ENCODE peak calls at places on chromosomes 7 and 10, in ten cellular contexts. U is neural progenitor cell, W is fibroblast of lung, K is astrocyte, A is mammary epithelial cell, X is GM23248, C is GM12878, O is GM23338, N is PC-3, D is hepatocyte. Q is an unnamed sample. For H3K79me2, the result is how much of the 10 kb centered on the place peaks cover.

GRCh38 chr7:101942603-101943210 is 125.3 kb downstream of the CUX1 start:
- DNase-seq in U (no peak), W (no peak), K (no peak), A (peak), X (no peak), C (no peak), O (no peak), N (peak), D (no peak), Q (no peak)

GRCh38 chr10:14016011-14016536 is 314.6 kb downstream of the FRMD4A start:
- DNase-seq in U (no peak), W (peak), K (no peak), A (no peak), X (no peak), C (no peak), O (no peak), N (no peak), D (no peak), Q (peak)

GRCh38 chr10:76936182-76936581 is 701.4 kb downstream of the KCNMA1 start:
- DNase-seq in U (no peak), W (no peak), K (no peak), A (no peak), X (no peak), C (no peak), O (no peak), N (no peak), D (no peak), Q (no peak)

GRCh38 chr10:112352044-112352443 is 21.9 kb upstream of the ACSL5 start:
- DNase-seq in U (no peak), W (no peak), K (no peak), A (no peak), X (no peak), C (no peak), O (no peak), N (no peak), D (no peak), Q (no peak)

GRCh38 chr7:74092964-74093339 is 9.3 kb downstream of the LIMK1 start:
- DNase-seq in U (no peak), W (no peak), K (no peak), A (peak), X (peak), C (peak), O (peak), N (no peak), D (no peak), Q (peak)

GRCh38 chr10:119025336-119025735 is 4.2 kb upstream of the NANOS1 start:
- DNase-seq in U (no peak), W (peak), K (peak), A (peak), X (peak), C (no peak), O (no peak), N (peak), D (peak), Q (peak)

GRCh38 chr7:130303127-130303526 is 10.2 kb downstream of the CPA4 start:
- DNase-seq in U (no peak), W (no peak), K (no peak), A (no peak), X (no peak), C (no peak), O (no peak), N (no peak), D (no peak), Q (no peak)

GRCh38 chr7:76232698-76233097 is 31.0 kb downstream of the SRRM3 start:
- DNase-seq in U (no peak), W (no peak), K (no peak), A (no peak), X (no peak), C (no peak), O (no peak), N (no peak), D (no peak), Q (no peak)

GRCh38 chr7:139618482-139619366 is 95.2 kb downstream of the CLEC2L start:
- DNase-seq in U (peak), W (peak), K (peak), A (peak), X (peak), C (no peak), O (peak), N (peak), D (peak), Q (peak)

GRCh38 chr7:25105911-25106310 is 19.1 kb downstream of the CYCS start:
- DNase-seq in U (no peak), W (no peak), K (no peak), A (no peak), X (no peak), C (no peak), O (no peak), N (no peak), D (no peak), Q (no peak)

GRCh38 chr7:99505324-99505662 is 831 bp downstream of the ZKSCAN5 start:
- DNase-seq in U (no peak), W (no peak), K (no peak), A (no peak), X (peak), C (no peak), O (no peak), N (no peak), D (no peak), Q (no peak)

GRCh38 chr10:43202657-43203490 is 64.0 kb downstream of the RASGEF1A start:
- DNase-seq in U (peak), W (no peak), K (no peak), A (no peak), X (peak), C (no peak), O (peak), N (no peak), D (peak), Q (no peak)

GRCh38 chr10:78515037-78515872 is 481.6 kb downstream of the RPS24 start:
- DNase-seq in U (no peak), W (peak), K (no peak), A (no peak), X (peak), C (no peak), O (no peak), N (peak), D (no peak), Q (no peak)

GRCh38 chr10:72146559-72147323 is 58.4 kb upstream of the SPOCK2 start:
- DNase-seq in U (no peak), W (no peak), K (no peak), A (no peak), X (peak), C (no peak), O (no peak), N (no peak), D (no peak), Q (no peak)

DNA sequence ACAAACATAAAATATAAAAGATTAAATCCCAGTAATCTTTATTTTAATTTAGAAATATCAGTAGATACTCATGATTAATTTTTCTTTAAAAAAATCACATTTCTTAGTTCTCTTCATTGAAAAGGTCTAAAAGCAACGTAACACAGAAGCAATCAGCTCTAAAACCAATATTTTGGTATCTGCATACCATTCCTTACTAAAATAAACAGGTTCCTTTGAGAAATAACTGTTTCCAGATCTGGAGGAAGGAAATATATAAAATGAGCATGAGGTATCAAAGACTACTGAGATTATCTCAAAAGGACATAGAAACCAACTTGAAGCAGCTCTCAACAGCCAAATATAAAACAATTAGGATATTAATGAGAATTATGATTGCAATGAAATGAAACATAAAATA is 301.0 kb upstream of the GNAI1 start:
- DNase-seq in U (no peak), W (no peak), K (no peak), A (no peak), X (no peak), C (no peak), O (no peak), N (no peak), D (no peak), Q (no peak)
- H3K79me2 ChIP-seq in U (under half), W (under half), K (under half), A (under half), X (under half), C (under half), O (under half), N (under half), D (under half), Q (under half)

GRCh38 chr7:105530126-105530525 is 1.9 kb upstream of the RINT1 start:
- DNase-seq in U (no peak), W (no peak), K (no peak), A (no peak), X (no peak), C (no peak), O (no peak), N (no peak), D (no peak), Q (no peak)
- TF ChIP-seq EZH2 in U (no peak), W (no peak), K (no peak), A (no peak), X (no peak), C (no peak), O (no peak), N (no peak), D (no peak), Q (no peak)

GRCh38 chr7:131370523-131370968 is 42.9 kb downstream of the MKLN1 start:
- DNase-seq in U (peak), W (peak), K (peak), A (peak), X (peak), C (peak), O (peak), N (peak), D (peak), Q (no peak)
- H3K79me2 ChIP-seq in U (half or more), W (half or more), K (half or more), A (half or more), X (half or more), C (under half), O (half or more), N (half or more), D (half or more), Q (half or more)

GRCh38 chr7:114085592-114086490 is 167.0 kb upstream of the PPP1R3A start:
- DNase-seq in U (peak), W (peak), K (peak), A (peak), X (peak), C (no peak), O (peak), N (peak), D (peak), Q (peak)

GRCh38 chr7:114087674-114088539 is 169.1 kb upstream of the PPP1R3A start:
- DNase-seq in U (peak), W (no peak), K (no peak), A (no peak), X (peak), C (no peak), O (peak), N (no peak), D (peak), Q (peak)

GRCh38 chr7:114088541-114088940 is 169.7 kb upstream of the PPP1R3A start:
- DNase-seq in U (no peak), W (no peak), K (no peak), A (no peak), X (no peak), C (no peak), O (no peak), N (no peak), D (no peak), Q (no peak)

GRCh38 chr7:114086491-114086905 is 167.7 kb upstream of the PPP1R3A start:
- DNase-seq in U (peak), W (no peak), K (no peak), A (no peak), X (peak), C (no peak), O (peak), N (no peak), D (peak), Q (no peak)

DNA sequence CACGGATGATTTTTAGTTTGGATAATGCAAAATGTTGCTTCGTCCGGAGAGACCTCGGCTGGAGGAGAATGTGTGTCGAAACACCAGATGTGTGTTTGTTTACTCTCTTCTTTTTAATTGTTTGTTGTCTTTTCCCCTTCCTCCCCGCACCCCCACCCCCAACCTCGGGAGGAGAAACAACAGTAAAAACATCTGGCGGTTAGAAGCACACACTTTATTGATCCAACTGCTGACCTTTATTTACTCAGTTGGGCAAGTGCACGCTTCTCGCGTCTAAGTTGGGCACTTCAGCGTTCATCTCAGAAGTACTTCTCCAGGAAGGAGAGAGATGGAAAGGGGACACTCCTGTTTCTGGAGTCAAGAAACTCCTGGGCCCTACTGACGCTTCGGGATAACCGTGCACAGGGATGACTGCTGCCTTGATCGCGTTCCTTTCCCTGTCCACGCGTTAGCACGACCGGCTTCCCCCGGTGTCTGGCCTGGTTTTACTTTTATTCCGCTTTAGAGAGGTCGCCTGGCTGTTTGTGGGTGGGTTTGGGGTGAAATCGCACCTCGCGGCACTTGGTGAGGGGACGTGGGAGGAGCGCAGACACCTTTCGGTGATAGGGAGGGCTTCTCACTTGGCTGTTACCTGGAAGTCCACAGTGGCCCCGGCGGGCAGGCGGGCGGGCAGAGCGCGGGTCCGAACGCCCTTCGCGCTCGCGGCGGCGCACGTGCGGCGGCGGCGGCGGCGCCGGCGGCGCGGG is 168.3 kb upstream of the PPP1R3A start:
- DNase-seq in U (peak), W (peak), K (peak), A (peak), X (peak), C (no peak), O (peak), N (no peak), D (peak), Q (peak)
- TF ChIP-seq EZH2 in U (peak), W (no peak), K (peak), A (peak), X (no peak), C (no peak), O (peak), N (no peak), D (no peak), Q (no peak)

DNA sequence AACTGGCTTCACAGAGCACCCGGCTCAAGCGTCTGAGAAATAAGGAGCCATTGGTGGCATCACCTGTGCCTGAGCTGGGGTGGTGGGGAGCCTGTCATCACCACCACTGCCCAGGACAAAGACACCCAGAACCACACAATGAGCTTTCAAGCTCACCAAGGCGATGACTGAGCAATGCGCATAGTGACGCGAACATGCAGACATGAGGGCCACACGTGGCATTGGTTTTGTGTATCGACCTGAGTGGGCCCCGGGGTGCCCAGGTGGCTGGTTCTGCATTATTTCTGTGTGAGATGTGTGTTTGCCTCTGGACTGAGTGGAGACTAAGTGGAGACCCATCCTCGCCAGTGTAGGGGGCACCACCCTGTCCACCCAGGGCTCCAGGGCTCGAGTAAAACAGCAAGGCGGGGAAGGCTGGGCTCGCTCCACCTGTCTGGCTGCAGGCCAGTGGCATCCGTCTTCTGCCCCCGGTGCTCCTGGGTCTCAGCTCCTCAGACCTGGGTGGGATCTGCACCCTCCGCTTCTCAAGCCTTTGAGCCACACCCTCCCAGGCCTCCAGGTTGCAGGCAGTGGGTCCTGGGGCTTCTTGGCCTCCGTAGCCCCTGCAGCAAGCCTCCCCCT is 92.6 kb downstream of the DIP2C start:
- DNase-seq in U (no peak), W (no peak), K (no peak), A (no peak), X (no peak), C (no peak), O (no peak), N (no peak), D (no peak), Q (no peak)
- H3K79me2 ChIP-seq in U (half or more), W (under half), K (half or more), A (under half), X (half or more), C (under half), O (under half), N (under half), D (half or more), Q (under half)

DNA sequence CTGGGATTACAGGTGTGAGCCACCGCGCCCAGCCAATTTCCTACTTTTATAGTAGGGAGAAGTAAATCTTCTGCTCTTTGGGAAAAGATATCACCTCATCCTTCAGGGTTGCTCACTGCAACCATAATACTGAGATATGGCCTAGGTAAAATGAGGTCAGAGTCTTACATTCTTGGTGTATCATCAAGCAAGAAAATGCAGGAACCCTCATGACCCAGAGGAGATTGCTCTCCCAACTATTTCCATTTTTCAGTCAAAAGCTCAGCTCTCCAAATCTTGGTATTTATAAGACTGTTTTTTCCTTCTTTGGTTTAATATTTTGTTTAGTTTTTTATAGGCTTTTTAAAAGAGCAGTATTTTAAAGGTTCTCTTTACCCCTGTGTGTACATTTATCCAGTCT is 20.9 kb upstream of the PHYHIPL start:
- DNase-seq in U (no peak), W (no peak), K (no peak), A (no peak), X (no peak), C (no peak), O (no peak), N (no peak), D (no peak), Q (no peak)
- TF ChIP-seq EZH2 in U (no peak), W (no peak), K (no peak), A (no peak), X (no peak), C (no peak), O (no peak), N (no peak), D (no peak), Q (no peak)

DNA sequence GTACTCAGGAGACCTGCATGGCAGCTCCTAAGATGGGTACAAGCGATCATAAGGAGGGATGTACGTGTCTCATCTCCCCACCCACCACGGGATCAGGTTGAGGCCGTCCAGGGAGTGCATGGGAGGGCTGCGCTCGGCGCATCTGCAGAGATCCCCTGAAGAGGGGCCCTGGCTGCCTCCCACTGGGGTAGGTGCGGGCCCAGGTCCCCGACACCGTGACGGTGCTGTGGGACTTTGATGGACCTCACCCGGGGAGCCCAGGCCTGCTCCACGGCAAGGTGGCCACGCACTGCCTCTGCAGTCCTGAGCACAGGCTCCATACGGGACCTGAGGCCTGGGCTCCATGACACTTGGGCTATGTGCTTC is 12.7 kb downstream of the GET4 start:
- DNase-seq in U (no peak), W (no peak), K (no peak), A (no peak), X (no peak), C (no peak), O (no peak), N (no peak), D (no peak), Q (no peak)
- H3K79me2 ChIP-seq in U (under half), W (under half), K (under half), A (half or more), X (under half), C (under half), O (half or more), N (under half), D (half or more), Q (under half)

DNA sequence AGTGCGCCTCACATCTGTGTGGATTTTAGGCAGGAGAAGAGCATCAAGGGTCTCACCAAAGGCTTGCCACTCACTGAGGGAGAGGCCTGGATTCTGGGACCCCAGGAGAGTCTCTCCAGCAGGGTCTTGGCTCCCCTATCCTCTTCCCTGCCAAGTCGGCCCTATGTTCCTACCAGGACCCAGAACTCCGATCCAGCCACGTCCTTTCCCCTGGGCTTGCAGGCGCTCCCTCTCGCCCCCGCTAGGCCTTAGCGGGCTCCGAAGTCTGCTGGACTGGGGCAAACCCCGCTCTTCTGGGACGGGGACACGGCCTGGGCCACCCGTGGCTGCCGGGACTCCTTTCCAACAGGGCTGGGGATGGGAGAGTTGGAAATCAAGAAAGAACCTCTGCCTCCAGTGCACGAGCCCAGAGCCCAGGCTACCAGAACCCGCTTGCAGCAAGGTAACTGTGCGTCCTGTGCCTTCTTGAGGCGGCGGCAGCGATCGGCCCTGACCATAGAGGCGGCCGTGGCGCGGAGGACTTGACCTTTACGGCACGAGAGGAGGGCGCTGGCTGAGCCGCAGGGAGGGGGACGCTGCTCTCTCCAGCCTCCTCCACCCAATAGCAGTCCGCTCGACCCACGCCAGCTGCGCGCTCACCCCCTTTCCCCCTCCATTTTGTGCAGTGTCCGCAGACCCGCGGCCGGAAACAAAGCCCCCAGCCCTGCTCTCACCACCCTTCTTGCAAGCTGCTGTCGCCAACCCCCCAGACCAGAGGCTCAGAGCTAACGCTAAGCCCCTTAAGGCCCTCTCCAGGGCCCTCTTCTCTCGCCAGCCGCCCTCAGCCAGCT is 6.9 kb upstream of the HOXA11 start:
- DNase-seq in U (no peak), W (no peak), K (no peak), A (no peak), X (no peak), C (no peak), O (peak), N (peak), D (no peak), Q (no peak)
- TF ChIP-seq EZH2 in U (peak), W (peak), K (peak), A (peak), X (no peak), C (no peak), O (peak), N (no peak), D (peak), Q (peak)

GRCh38 chr7:133060016-133060415 is 21.9 kb downstream of the CHCHD3 start:
- DNase-seq in U (no peak), W (no peak), K (no peak), A (no peak), X (no peak), C (no peak), O (no peak), N (no peak), D (no peak), Q (no peak)
- H3K79me2 ChIP-seq in U (half or more), W (under half), K (half or more), A (half or more), X (half or more), C (under half), O (half or more), N (half or more), D (half or more), Q (half or more)

GRCh38 chr7:77416621-77417371 is 647 bp upstream of the GSAP start:
- DNase-seq in U (no peak), W (peak), K (no peak), A (no peak), X (no peak), C (no peak), O (no peak), N (no peak), D (no peak), Q (peak)
- TF ChIP-seq EZH2 in U (no peak), W (no peak), K (no peak), A (no peak), X (no peak), C (no peak), O (no peak), N (no peak), D (no peak), Q (no peak)

Q was measured in endothelial cell of umbilical vein.